ENCODE peak calls at places on chromosomes 11 and 22, in nine cellular contexts. D, W, U, F, I, A, N, E and T are unnamed samples.

GRCh38 chr11:102118937-102119336 is 8.7 kb downstream of the YAP1 start:
- DNase-seq in D (no peak), W (no peak), U (no peak), F (no peak), I (no peak), A (no peak), N (no peak), E (no peak), T (no peak)

GRCh38 chr11:31810779-31811647 is at the start of gene PAX6:
- DNase-seq in D (no peak), W (peak), U (peak), F (peak), I (no peak), A (peak), N (no peak), E (peak), T (peak)

GRCh38 chr11:85694385-85694980 is 8.5 kb upstream of the CCDC89 start:
- DNase-seq in D (no peak), W (peak), U (no peak), F (no peak), I (peak), A (peak), N (no peak), E (peak), T (no peak)

GRCh38 chr11:108985611-108986279 is 320.9 kb downstream of the DDX10 start:
- DNase-seq in D (peak), W (no peak), U (peak), F (no peak), I (no peak), A (peak), N (no peak), E (no peak), T (peak)

GRCh38 chr22:50186789-50187523 is 1.2 kb downstream of the TRABD start:
- DNase-seq in D (no peak), W (no peak), U (no peak), F (peak), I (no peak), A (peak), N (peak), E (no peak), T (no peak)

GRCh38 chr11:44309483-44310197 is at the start of gene ALX4:
- DNase-seq in D (no peak), W (no peak), U (no peak), F (no peak), I (peak), A (peak), N (no peak), E (peak), T (no peak)

GRCh38 chr11:8699903-8700302 is 17.3 kb downstream of the RPL27A start:
- DNase-seq in D (no peak), W (no peak), U (peak), F (no peak), I (peak), A (peak), N (no peak), E (no peak), T (no peak)

GRCh38 chr11:82174610-82175009 is 559.1 kb downstream of the FAM181B start:
- DNase-seq in D (no peak), W (no peak), U (no peak), F (no peak), I (peak), A (no peak), N (no peak), E (no peak), T (no peak)

GRCh38 chr22:23128269-23129108 is 13.3 kb downstream of the RSPH14 start:
- DNase-seq in D (peak), W (peak), U (peak), F (peak), I (peak), A (peak), N (peak), E (peak), T (no peak)

GRCh38 chr11:127017482-127017881 is 16.9 kb upstream of the KIRREL3 start:
- DNase-seq in D (peak), W (no peak), U (no peak), F (no peak), I (peak), A (peak), N (no peak), E (no peak), T (no peak)

GRCh38 chr11:45347343-45347742 is 61.2 kb upstream of the SYT13 start:
- DNase-seq in D (no peak), W (no peak), U (no peak), F (no peak), I (no peak), A (no peak), N (no peak), E (no peak), T (no peak)

GRCh38 chr11:67073908-67074307 is 17.3 kb downstream of the RHOD start:
- DNase-seq in D (no peak), W (no peak), U (no peak), F (no peak), I (no peak), A (no peak), N (no peak), E (no peak), T (no peak)

GRCh38 chr22:41917906-41918791 is 3.3 kb upstream of the SHISA8 start:
- DNase-seq in D (no peak), W (no peak), U (no peak), F (no peak), I (peak), A (peak), N (no peak), E (peak), T (no peak)

GRCh38 chr11:695606-696381 is at the start of gene TMEM80:
- DNase-seq in D (peak), W (peak), U (peak), F (peak), I (peak), A (peak), N (peak), E (peak), T (peak)

GRCh38 chr11:85663781-85664560 is 958 bp downstream of the CREBZF start:
- DNase-seq in D (no peak), W (peak), U (peak), F (peak), I (peak), A (peak), N (peak), E (peak), T (no peak)

GRCh38 chr22:31616315-31616980 is 45.6 kb downstream of the PISD start:
- DNase-seq in D (no peak), W (no peak), U (no peak), F (no peak), I (no peak), A (no peak), N (no peak), E (no peak), T (no peak)

GRCh38 chr11:64767344-64768299 is 7.8 kb upstream of the PYGM start:
- DNase-seq in D (no peak), W (no peak), U (no peak), F (peak), I (peak), A (no peak), N (peak), E (peak), T (no peak)

GRCh38 chr11:69896250-69896649 is 77.0 kb upstream of the FGF3 start:
- DNase-seq in D (no peak), W (no peak), U (no peak), F (no peak), I (no peak), A (no peak), N (no peak), E (no peak), T (no peak)

GRCh38 chr22:37148031-37148651 is 1.6 kb downstream of the IL2RB start:
- DNase-seq in D (no peak), W (no peak), U (no peak), F (no peak), I (no peak), A (no peak), N (no peak), E (no peak), T (no peak)

GRCh38 chr11:102869354-102869753 is 5.4 kb downstream of the MMP12 start:
- DNase-seq in D (no peak), W (no peak), U (no peak), F (no peak), I (peak), A (no peak), N (no peak), E (no peak), T (no peak)

GRCh38 chr11:93038521-93038920 is 69.1 kb downstream of the MTNR1B start:
- DNase-seq in D (no peak), W (no peak), U (no peak), F (no peak), I (no peak), A (no peak), N (no peak), E (no peak), T (no peak)

GRCh38 chr22:17785185-17786184 is 11.2 kb upstream of the BID start:
- DNase-seq in D (no peak), W (no peak), U (peak), F (peak), I (peak), A (peak), N (peak), E (no peak), T (no peak)

GRCh38 chr22:17729561-17729960 is 44.7 kb downstream of the BID start:
- DNase-seq in D (no peak), W (no peak), U (no peak), F (no peak), I (no peak), A (no peak), N (no peak), E (no peak), T (no peak)

GRCh38 chr22:25027552-25027951 is 75.0 kb downstream of the KIAA1671 start:
- DNase-seq in D (no peak), W (no peak), U (no peak), F (no peak), I (no peak), A (peak), N (no peak), E (no peak), T (no peak)

GRCh38 chr11:60936467-60937143 is 12.3 kb downstream of the TMEM132A start:
- DNase-seq in D (no peak), W (no peak), U (no peak), F (no peak), I (no peak), A (no peak), N (no peak), E (no peak), T (no peak)

GRCh38 chr11:117941163-117941707 is 12.0 kb upstream of the TMPRSS13 start:
- DNase-seq in D (no peak), W (no peak), U (no peak), F (no peak), I (no peak), A (peak), N (no peak), E (no peak), T (no peak)

GRCh38 chr11:7967826-7968225 is 2.6 kb upstream of the NLRP10 start:
- DNase-seq in D (no peak), W (no peak), U (no peak), F (no peak), I (no peak), A (peak), N (no peak), E (no peak), T (no peak)

GRCh38 chr11:27972432-27973170 is 135.4 kb downstream of the KIF18A start:
- DNase-seq in D (no peak), W (no peak), U (no peak), F (no peak), I (no peak), A (no peak), N (no peak), E (no peak), T (no peak)

GRCh38 chr11:27353593-27354358 is 9.2 kb downstream of the CCDC34 start:
- DNase-seq in D (peak), W (no peak), U (no peak), F (no peak), I (no peak), A (no peak), N (no peak), E (no peak), T (no peak)

GRCh38 chr11:93614111-93614784 is 47.2 kb upstream of the CEP295 start:
- DNase-seq in D (no peak), W (no peak), U (no peak), F (no peak), I (no peak), A (no peak), N (no peak), E (no peak), T (no peak)

GRCh38 chr22:20154602-20155183 is 3.8 kb upstream of the CCDC188 start:
- DNase-seq in D (no peak), W (no peak), U (no peak), F (no peak), I (no peak), A (no peak), N (no peak), E (peak), T (no peak)

GRCh38 chr11:86197448-86197847 is 47.1 kb upstream of the EED start:
- DNase-seq in D (no peak), W (no peak), U (no peak), F (no peak), I (no peak), A (no peak), N (no peak), E (no peak), T (no peak)

GRCh38 chr11:37926772-37927171 is 1328.7 kb upstream of the RAG2 start:
- DNase-seq in D (no peak), W (no peak), U (no peak), F (no peak), I (no peak), A (peak), N (no peak), E (no peak), T (no peak)

GRCh38 chr11:33687733-33688479 is 12.7 kb downstream of the C11orf91 start:
- DNase-seq in D (no peak), W (peak), U (peak), F (no peak), I (peak), A (peak), N (no peak), E (peak), T (peak)

GRCh38 chr11:5655474-5655873 is 29.4 kb downstream of the TRIM5 start:
- DNase-seq in D (no peak), W (no peak), U (no peak), F (no peak), I (no peak), A (no peak), N (no peak), E (no peak), T (no peak)

GRCh38 chr11:68978626-68978930 is 2.2 kb downstream of the MRGPRD start:
- DNase-seq in D (no peak), W (no peak), U (no peak), F (no peak), I (no peak), A (no peak), N (no peak), E (no peak), T (no peak)

GRCh38 chr11:43010042-43010441 is 301.8 kb upstream of the API5 start:
- DNase-seq in D (no peak), W (no peak), U (no peak), F (no peak), I (no peak), A (no peak), N (no peak), E (no peak), T (no peak)

GRCh38 chr22:45922256-45922655 is 54.7 kb downstream of the WNT7B start:
- DNase-seq in D (no peak), W (no peak), U (no peak), F (no peak), I (no peak), A (no peak), N (no peak), E (no peak), T (no peak)

GRCh38 chr22:30806391-30806861 is 111.8 kb downstream of the OSBP2 start:
- DNase-seq in D (no peak), W (no peak), U (no peak), F (no peak), I (peak), A (peak), N (no peak), E (peak), T (no peak)